ENCODE peak calls at places on chromosome 10, in six cellular contexts. B is activated CD8-positive, alpha-beta T cell treated with anti-CD3 and anti-CD28 coated beads for 36 hours; I is cardiac muscle cell; G is tibial nerve; C is WERI-Rb-1; U is mucosa of descending colon. A is an unnamed sample.

GRCh38 chr10:5491477-5491876 is 7.9 kb downstream of the CALML5 start:
- DNase-seq in B (no peak), I (no peak), G (no peak), C (no peak), U (no peak), A (no peak)

GRCh38 chr10:78777466-78778256 is 291.1 kb upstream of the ZMIZ1 start:
- DNase-seq in B (no peak), I (peak; percentile 37), G (peak; percentile 32), C (no peak), U (no peak), A (no peak)

GRCh38 chr10:31096161-31096560 is 64.5 kb upstream of the ZNF438 start:
- DNase-seq in B (no peak), I (no peak), G (no peak), C (no peak), U (no peak), A (no peak)

GRCh38 chr10:5502903-5503835 is 3.8 kb upstream of the CALML5 start:
- DNase-seq in B (no peak), I (no peak), G (no peak), C (no peak), U (peak; percentile 54), A (no peak)

GRCh38 chr10:44369296-44369695 is 15.6 kb downstream of the CXCL12 start:
- DNase-seq in B (no peak), I (peak; percentile 51), G (no peak), C (no peak), U (no peak), A (no peak)

GRCh38 chr10:4270116-4270515 is 485.1 kb upstream of the KLF6 start:
- DNase-seq in B (no peak), I (peak; percentile 84), G (no peak), C (no peak), U (no peak), A (no peak)

GRCh38 chr10:66882271-66882670 is 43.6 kb upstream of the LRRTM3 start:
- DNase-seq in B (no peak), I (no peak), G (no peak), C (no peak), U (no peak), A (no peak)

GRCh38 chr10:25304606-25305005 is 129.8 kb downstream of the GPR158 start:
- DNase-seq in B (no peak), I (peak; percentile 47), G (no peak), C (no peak), U (no peak), A (no peak)

GRCh38 chr10:44384601-44385422 is at the start of gene CXCL12:
- DNase-seq in B (no peak), I (peak; percentile 64), G (peak; percentile 36), C (no peak), U (no peak), A (peak; percentile 53)

GRCh38 chr10:116663342-116663741 is 42.6 kb downstream of the PNLIPRP2 start:
- DNase-seq in B (no peak), I (no peak), G (no peak), C (no peak), U (no peak), A (no peak)

GRCh38 chr10:37010741-37011140 is 114.7 kb upstream of the ANKRD30A start:
- DNase-seq in B (no peak), I (no peak), G (no peak), C (no peak), U (no peak), A (no peak)

GRCh38 chr10:131872837-131873375 is 27.9 kb upstream of the PPP2R2D start:
- DNase-seq in B (no peak), I (no peak), G (no peak), C (no peak), U (no peak), A (no peak)

GRCh38 chr10:9547921-9548904 is 1469.5 kb upstream of the CELF2 start:
- DNase-seq in B (no peak), I (no peak), G (no peak), C (no peak), U (no peak), A (no peak)

GRCh38 chr10:2887391-2888070 is 179.8 kb upstream of the PFKP start:
- DNase-seq in B (no peak), I (no peak), G (no peak), C (no peak), U (no peak), A (no peak)

GRCh38 chr10:132517951-132518521 is 19.6 kb upstream of the INPP5A start:
- DNase-seq in B (no peak), I (no peak), G (no peak), C (no peak), U (peak; percentile 56), A (no peak)

GRCh38 chr10:34713875-34714274 is 101.2 kb downstream of the PARD3 start:
- DNase-seq in B (no peak), I (no peak), G (no peak), C (no peak), U (no peak), A (no peak)

GRCh38 chr10:132611986-132612385 is 74.4 kb downstream of the INPP5A start:
- DNase-seq in B (peak; percentile 55), I (no peak), G (no peak), C (no peak), U (peak; percentile 34), A (no peak)

GRCh38 chr10:4498763-4499251 is 327.2 kb upstream of the AKR1E2 start:
- DNase-seq in B (no peak), I (peak; percentile 84), G (no peak), C (no peak), U (no peak), A (no peak)

GRCh38 chr10:106078796-106079576 is 1085.5 kb downstream of the SORCS1 start:
- DNase-seq in B (no peak), I (peak; percentile 9), G (no peak), C (no peak), U (no peak), A (no peak)

GRCh38 chr10:91410638-91411367 is 659 bp downstream of the HECTD2 start:
- DNase-seq in B (peak; percentile 60), I (peak; percentile 50), G (no peak), C (no peak), U (peak; percentile 76), A (peak; percentile 41)

DNA sequence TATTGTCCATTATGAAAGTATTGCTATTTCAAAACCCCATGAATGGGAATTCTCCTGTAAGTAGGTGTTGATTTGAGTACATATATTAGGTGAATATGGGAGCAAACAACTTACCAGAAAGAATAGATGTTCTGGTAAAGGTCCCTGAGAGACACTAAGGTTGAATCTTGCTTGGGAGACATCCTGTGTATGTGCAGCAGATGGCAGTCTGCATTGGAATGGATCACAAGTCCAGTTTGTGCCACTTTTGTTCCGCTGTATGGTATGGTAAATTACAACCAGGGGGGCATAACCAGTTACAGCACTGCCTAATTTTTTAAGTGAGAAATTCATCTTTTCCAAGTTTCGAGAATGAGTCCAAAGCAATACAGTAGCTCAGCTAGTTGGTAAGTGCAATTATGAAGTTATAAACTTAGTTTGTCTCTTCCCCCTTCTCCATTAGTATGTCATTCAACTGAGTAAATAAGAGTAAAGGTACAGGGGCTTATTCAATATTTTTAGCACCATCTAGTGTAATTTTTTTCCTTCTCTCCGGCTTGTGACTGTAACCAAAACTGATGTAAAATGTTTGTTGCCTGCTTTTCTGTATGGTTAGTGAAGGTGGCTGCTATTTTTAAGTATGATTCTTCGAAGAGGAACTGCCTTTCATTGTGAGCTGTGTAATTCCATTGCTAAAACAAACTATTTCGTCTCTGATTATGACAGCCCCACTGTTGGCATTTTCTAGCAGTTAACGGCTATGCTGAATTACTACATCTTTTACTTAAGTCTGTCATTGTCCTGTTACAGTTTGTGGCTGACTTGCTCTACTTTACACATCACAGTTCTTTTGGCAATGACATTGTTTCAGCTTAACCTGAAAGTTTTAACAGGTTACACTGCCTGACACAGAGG is 2.8 kb downstream of the MCU start:
- DNase-seq in B (no peak), I (peak; percentile 67), G (no peak), C (peak; percentile 13), U (no peak), A (no peak)
- TF ChIP-seq CTCF in B (no peak), I (peak; percentile 48), G (peak; percentile 43), C (peak; percentile 51), U (no peak), A (no peak)

DNA sequence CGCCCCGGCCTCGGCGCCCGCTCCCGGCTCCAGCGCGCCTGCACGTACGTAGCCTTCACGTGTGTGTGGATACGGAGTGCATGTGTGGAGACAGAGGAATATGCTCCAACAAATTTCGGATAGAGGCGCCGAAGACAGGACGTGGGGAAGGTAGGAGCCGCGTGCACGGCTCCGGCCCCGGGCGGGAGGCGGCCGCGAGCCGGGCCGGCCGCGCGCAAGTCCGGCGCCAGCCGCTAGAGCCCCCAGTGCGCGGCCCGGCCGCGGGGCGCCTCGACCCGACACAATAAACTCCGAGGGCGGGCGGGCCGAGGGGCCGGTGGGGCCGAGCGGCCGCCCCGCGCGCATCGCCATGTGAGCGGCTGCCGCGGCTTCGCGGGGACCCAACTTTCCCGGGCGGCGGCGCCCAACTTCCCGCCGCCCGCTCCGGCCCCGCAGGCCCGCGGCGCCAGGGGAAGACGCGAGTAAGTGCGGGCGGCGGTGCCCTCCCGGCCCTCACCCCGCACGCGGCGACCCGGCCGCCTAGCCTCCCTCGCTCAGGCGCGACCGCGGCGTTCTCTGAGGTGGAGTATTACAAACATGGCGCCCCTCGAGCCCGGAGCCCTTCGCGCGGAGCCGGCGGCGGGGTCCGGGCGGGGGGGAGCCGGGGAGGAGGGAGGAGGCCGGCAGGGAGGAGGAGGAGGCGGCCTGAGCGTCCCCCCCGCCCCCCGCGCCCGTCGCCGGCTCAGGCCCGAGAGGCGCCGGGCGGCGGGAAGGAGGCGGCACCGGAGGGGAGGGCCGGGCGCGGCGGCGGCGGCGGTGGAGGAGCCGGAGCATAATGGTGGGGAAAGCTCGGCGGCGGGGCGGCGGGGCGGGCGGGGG is at the start of gene ZMYND11:
- DNase-seq in B (peak; percentile 65), I (peak; percentile 78), G (peak; percentile 40), C (peak; percentile 53), U (peak; percentile 69), A (peak; percentile 61)
- TF ChIP-seq CTCF in B (no peak), I (no peak), G (peak; percentile 69), C (no peak), U (no peak), A (no peak)

GRCh38 chr10:113225903-113226302 is 275.9 kb downstream of the TCF7L2 start:
- DNase-seq in B (no peak), I (no peak), G (no peak), C (no peak), U (no peak), A (no peak)
- TF ChIP-seq CTCF in B (no peak), I (no peak), G (no peak), C (no peak), U (no peak), A (no peak)

GRCh38 chr10:101101488-101101887 is 29.6 kb upstream of the TLX1 start:
- DNase-seq in B (no peak), I (no peak), G (no peak), C (no peak), U (no peak), A (no peak)
- TF ChIP-seq CTCF in B (no peak), I (no peak), G (no peak), C (no peak), U (no peak), A (no peak)